ENCODE peak calls at places on chromosomes 12 and 14, in four cellular contexts. J is omental fat pad, U is retinal pigment epithelial cell, P is SK-N-SH. Q is an unnamed sample.
A peak's percentile ranks its signal among the peaks of the same experiment; 100 is the strongest.

GRCh38 chr14:105481886-105482454 is 4.7 kb upstream of the CRIP1 start:
- DNase-seq in U (peak; percentile 91), P (peak; percentile 90), J (peak; percentile 94), Q (peak; percentile 85)

GRCh38 chr14:54786191-54786755 is 116.4 kb downstream of the GCH1 start:
- DNase-seq in P (no peak), J (no peak), U (no peak), Q (no peak)

GRCh38 chr14:49988080-49988990 is 95.5 kb downstream of the ARF6 start:
- DNase-seq in U (no peak), J (no peak), P (no peak), Q (no peak)

GRCh38 chr12:131142891-131143637 is 189.4 kb downstream of the ADGRD1 start:
- DNase-seq in U (no peak), J (no peak), P (peak; percentile 66), Q (no peak)

GRCh38 chr14:87196436-87196835 is 796.5 kb downstream of the GALC start:
- DNase-seq in J (no peak), U (no peak), P (no peak), Q (no peak)

GRCh38 chr14:81330619-81331122 is 69.5 kb downstream of the STON2 start:
- DNase-seq in J (no peak), P (no peak), U (no peak), Q (peak; percentile 23)

GRCh38 chr12:63045020-63045860 is 105.8 kb downstream of the AVPR1A start:
- DNase-seq in P (no peak), J (no peak), U (peak; percentile 43), Q (peak; percentile 88)

GRCh38 chr14:67623114-67623513 is 3.4 kb downstream of the ARG2 start:
- DNase-seq in U (no peak), J (no peak), P (no peak), Q (no peak)

GRCh38 chr14:33357225-33358010 is 418.7 kb downstream of the NPAS3 start:
- DNase-seq in U (no peak), P (no peak), J (no peak), Q (no peak)

GRCh38 chr14:69685716-69686115 is 74.3 kb downstream of the SUSD6 start:
- DNase-seq in P (no peak), U (no peak), J (no peak), Q (no peak)

GRCh38 chr12:562634-563033 is 100.6 kb downstream of the NINJ2 start:
- DNase-seq in U (no peak), P (no peak), J (no peak), Q (no peak)

GRCh38 chr12:106140223-106140986 is 1.7 kb upstream of the NUAK1 start:
- DNase-seq in P (no peak), U (no peak), J (no peak), Q (no peak)

GRCh38 chr14:68663385-68664076 is 129.3 kb downstream of the ZFP36L1 start:
- DNase-seq in P (no peak), J (no peak), U (no peak), Q (no peak)

GRCh38 chr12:99758997-99759396 is 111.4 kb downstream of the GARIN6 start:
- DNase-seq in J (no peak), P (no peak), U (no peak), Q (no peak)

GRCh38 chr12:120737557-120738251 is 12.1 kb downstream of the ACADS start:
- DNase-seq in P (no peak), U (no peak), J (no peak), Q (no peak)
- TF ChIP-seq CTCF in P (no peak), U (peak; percentile 34), J (no peak), Q (no peak)

GRCh38 chr12:127562781-127563180 is 704.2 kb upstream of the TMEM132C start:
- DNase-seq in U (no peak), P (no peak), J (no peak), Q (no peak)

GRCh38 chr12:127565241-127565640 is 701.7 kb upstream of the TMEM132C start:
- DNase-seq in P (no peak), U (no peak), J (no peak), Q (no peak)

GRCh38 chr12:127570793-127571360 is 696.1 kb upstream of the TMEM132C start:
- DNase-seq in U (no peak), P (no peak), J (no peak), Q (no peak)

GRCh38 chr12:127570387-127570786 is 696.6 kb upstream of the TMEM132C start:
- DNase-seq in J (no peak), P (no peak), U (no peak), Q (no peak)

DNA sequence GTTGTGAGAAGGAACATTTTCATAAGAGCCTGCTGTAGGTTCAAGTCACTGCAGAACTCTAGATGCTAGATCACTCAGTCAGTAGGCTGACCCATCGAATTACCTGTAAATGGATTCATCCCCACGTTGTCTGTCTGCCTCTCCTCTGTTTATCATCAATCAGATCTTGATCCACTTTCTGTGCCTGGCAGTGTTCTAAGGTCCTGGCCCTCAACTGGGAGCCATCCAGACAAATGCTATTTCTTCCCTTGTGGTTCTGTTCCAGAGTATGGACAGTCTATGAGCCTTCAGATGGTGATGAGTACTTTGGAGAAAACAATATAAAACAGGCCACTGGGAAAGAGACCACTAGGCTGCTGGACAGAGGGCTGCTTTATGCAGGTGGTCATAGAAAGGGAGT is 699.4 kb upstream of the TMEM132C start:
- DNase-seq in P (no peak), U (no peak), J (no peak), Q (no peak)
- TF ChIP-seq CTCF in P (no peak), U (no peak), J (no peak), Q (no peak)

DNA sequence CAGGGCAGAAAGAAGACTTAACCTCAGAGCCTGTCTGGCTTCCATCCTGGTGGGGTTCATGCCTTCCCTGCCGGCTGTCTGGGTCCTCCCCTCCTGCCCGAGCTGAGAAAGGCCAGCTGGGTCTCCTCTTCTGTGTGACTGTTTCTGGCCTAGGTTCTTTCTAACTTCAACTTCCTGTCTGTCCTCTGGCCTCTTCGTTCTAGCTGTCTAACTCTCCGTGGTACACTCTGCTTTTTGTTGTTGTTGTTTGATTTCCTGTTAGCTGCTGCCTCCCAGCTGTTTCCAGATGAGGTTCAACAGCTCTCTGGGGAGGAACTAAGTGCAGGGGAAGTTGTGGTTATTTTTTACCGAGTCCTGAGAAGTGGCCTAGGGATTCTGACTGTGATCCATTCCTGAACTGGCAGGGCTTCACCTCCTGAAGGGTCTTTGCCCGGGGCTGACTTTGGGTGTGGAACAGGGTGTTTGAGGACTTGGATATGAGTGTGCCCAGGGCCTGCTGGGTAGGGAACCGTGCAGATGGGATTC is 3.2 kb downstream of the MLXIP start:
- DNase-seq in U (no peak), J (no peak), P (no peak), Q (no peak)
- TF ChIP-seq CTCF in U (no peak), J (no peak), P (no peak), Q (peak; percentile 16)

GRCh38 chr12:24964342-24964741 is 15.4 kb upstream of the BCAT1 start:
- DNase-seq in J (no peak), U (no peak), P (no peak), Q (no peak)

GRCh38 chr12:24955853-24956252 is 7.0 kb upstream of the BCAT1 start:
- DNase-seq in P (no peak), U (no peak), J (no peak), Q (no peak)

GRCh38 chr12:24955389-24955788 is 6.5 kb upstream of the BCAT1 start:
- DNase-seq in J (no peak), P (no peak), U (no peak), Q (no peak)

GRCh38 chr12:24960222-24960855 is 11.4 kb upstream of the BCAT1 start:
- DNase-seq in U (no peak), J (no peak), P (no peak), Q (no peak)
- TF ChIP-seq CTCF in U (peak; percentile 87), J (no peak), P (peak; percentile 69), Q (peak; percentile 87)

DNA sequence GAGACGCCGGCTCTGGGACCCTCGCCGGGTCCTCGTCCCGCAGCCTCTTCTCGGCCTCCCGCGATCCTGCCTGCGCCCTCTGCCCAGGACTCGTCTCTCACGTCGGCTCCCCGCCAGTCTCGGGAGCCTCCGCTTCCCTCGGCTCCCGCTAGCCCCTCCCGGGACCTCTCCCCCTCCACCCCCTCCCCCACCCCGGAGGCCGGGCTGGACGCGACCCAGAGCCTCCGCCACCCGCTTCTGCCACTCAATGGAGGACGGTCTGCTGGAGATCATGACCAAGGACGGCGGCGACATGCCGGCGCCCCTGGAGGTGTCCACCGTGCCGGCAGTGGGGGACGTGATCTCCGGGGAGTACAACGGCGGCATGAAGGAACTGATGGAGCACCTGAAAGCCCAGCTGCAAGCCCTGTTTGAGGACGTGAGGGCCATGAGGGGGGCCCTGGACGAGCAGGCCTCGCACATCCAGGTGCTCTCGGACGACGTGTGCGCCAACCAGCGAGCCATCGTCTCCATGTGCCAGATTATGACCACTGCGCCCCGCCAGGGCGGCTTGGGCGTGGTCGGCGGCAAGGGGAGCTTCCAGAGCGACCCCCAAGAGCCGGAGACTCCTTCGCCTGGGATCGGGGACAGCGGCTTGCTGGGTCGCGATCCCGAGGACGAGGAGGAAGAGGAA is 568 bp downstream of the CCDC184 start:
- DNase-seq in U (no peak), J (no peak), P (peak; percentile 81), Q (no peak)
- TF ChIP-seq CTCF in U (no peak), J (no peak), P (peak; percentile 2), Q (no peak)

GRCh38 chr14:98138666-98139065 is 1133.3 kb downstream of the BCL11B start:
- DNase-seq in P (peak; percentile 17), J (no peak), U (no peak), Q (no peak)
- TF ChIP-seq CTCF in P (peak; percentile 60), J (no peak), U (peak; percentile 64), Q (peak; percentile 87)

Q was measured in epithelial cell of proximal tubule.